ENCODE peak calls at places on chromosomes 13 and 19, in four cellular contexts. K, F, A and X are unnamed samples.

GRCh38 chr19:55111238-55111831 is 6.1 kb downstream of the PPP1R12C start:
- DNase-seq in F (no peak), A (no peak), K (no peak), X (no peak)

GRCh38 chr19:36113895-36114762 is 546 bp downstream of the POLR2I start:
- DNase-seq in A (peak; percentile 23), F (peak; percentile 22), K (peak; percentile 30), X (no peak)

GRCh38 chr19:44807162-44807561 is 1.7 kb upstream of the BCAM start:
- DNase-seq in K (no peak), F (peak; percentile 54), A (no peak), X (no peak)

GRCh38 chr13:44054525-44054924 is 174.8 kb downstream of the LACC1 start:
- DNase-seq in K (no peak), A (no peak), F (no peak), X (no peak)

GRCh38 chr13:57633141-57633949 is 1.8 kb downstream of the PCDH17 start:
- DNase-seq in F (peak; percentile 58), K (no peak), A (peak; percentile 81), X (no peak)

GRCh38 chr19:55345818-55346724 is 6.4 kb downstream of the KMT5C start:
- DNase-seq in F (peak; percentile 38), A (peak; percentile 32), K (no peak), X (no peak)

GRCh38 chr19:51799311-51799997 is 4.5 kb downstream of the FPR3 start:
- DNase-seq in F (peak; percentile 65), K (peak; percentile 94), A (peak; percentile 89), X (peak; percentile 66)

GRCh38 chr19:38538793-38539528 is 78.8 kb downstream of the MAP4K1 start:
- DNase-seq in A (no peak), F (no peak), K (no peak), X (no peak)

GRCh38 chr13:109977212-109977968 is 191.0 kb upstream of the IRS2 start:
- DNase-seq in A (no peak), K (no peak), F (no peak), X (no peak)

GRCh38 chr19:10009269-10009665 is 1.0 kb downstream of the COL5A3 start:
- DNase-seq in A (peak; percentile 87), F (peak; percentile 58), K (peak; percentile 92), X (peak; percentile 35)

GRCh38 chr13:29905845-29906244 is 55.4 kb upstream of the UBL3 start:
- DNase-seq in A (no peak), K (peak; percentile 56), F (peak; percentile 56), X (no peak)

GRCh38 chr19:12696366-12697335 is at the start of gene FBXW9:
- DNase-seq in F (peak; percentile 95), A (peak; percentile 95), K (peak; percentile 95), X (peak; percentile 63)

GRCh38 chr19:12800344-12800732 is 1.3 kb downstream of the PRDX2 start:
- DNase-seq in K (no peak), A (no peak), F (no peak), X (no peak)

GRCh38 chr19:39124136-39124764 is 1.3 kb upstream of the PAK4 start:
- DNase-seq in A (no peak), K (no peak), F (no peak), X (no peak)

GRCh38 chr13:19178901-19179593 is 2.6 kb downstream of the TUBA3C start:
- DNase-seq in K (no peak), F (peak; percentile 49), A (no peak), X (no peak)

GRCh38 chr19:49398931-49399330 is 10.9 kb downstream of the KASH5 start:
- DNase-seq in A (no peak), F (no peak), K (no peak), X (no peak)

GRCh38 chr13:37173214-37173613 is 67.8 kb upstream of the CSNK1A1L start:
- DNase-seq in F (no peak), A (no peak), K (peak; percentile 89), X (peak; percentile 86)

GRCh38 chr19:8552810-8553209 is 24.4 kb downstream of the MYO1F start:
- DNase-seq in K (peak; percentile 62), F (no peak), A (no peak), X (no peak)

GRCh38 chr19:13689050-13689449 is 75.3 kb upstream of the MRI1 start:
- DNase-seq in F (no peak), K (peak; percentile 15), A (no peak), X (no peak)

GRCh38 chr19:49879243-49879960 is 1.9 kb downstream of the TBC1D17 start:
- DNase-seq in A (no peak), F (peak; percentile 14), K (no peak), X (no peak)

GRCh38 chr19:31348416-31349159 is 648 bp downstream of the TSHZ3 start:
- DNase-seq in A (peak; percentile 22), K (no peak), F (no peak), X (no peak)

GRCh38 chr19:6828698-6829633 is 56.5 kb downstream of the VAV1 start:
- DNase-seq in F (no peak), A (no peak), K (no peak), X (no peak)

GRCh38 chr19:18093439-18094161 is 4.0 kb upstream of the MAST3 start:
- DNase-seq in F (no peak), A (no peak), K (peak; percentile 20), X (no peak)

GRCh38 chr19:6161271-6161850 is 25.9 kb downstream of the ACSBG2 start:
- DNase-seq in A (peak; percentile 39), F (peak; percentile 13), K (no peak), X (no peak)

GRCh38 chr19:50556236-50557008 is 11.8 kb downstream of the LRRC4B start:
- DNase-seq in K (peak; percentile 59), A (peak; percentile 64), F (peak; percentile 58), X (peak; percentile 4)

GRCh38 chr19:35609881-35610353 is 2.6 kb upstream of the HAUS5 start:
- DNase-seq in K (no peak), F (no peak), A (no peak), X (no peak)

GRCh38 chr19:38658462-38659306 is 11.2 kb downstream of the ACTN4 start:
- DNase-seq in A (peak; percentile 66), K (peak; percentile 100), F (peak; percentile 86), X (peak; percentile 99)

GRCh38 chr13:32019612-32020233 is 11.9 kb upstream of the FRY start:
- DNase-seq in K (peak; percentile 81), A (peak; percentile 55), F (peak; percentile 19), X (no peak)

GRCh38 chr19:47005873-47006272 is 13.8 kb upstream of the NPAS1 start:
- DNase-seq in A (no peak), K (no peak), F (no peak), X (no peak)

GRCh38 chr19:42323852-42324654 is 1.4 kb upstream of the MEGF8 start:
- DNase-seq in A (no peak), K (no peak), F (peak; percentile 34), X (no peak)
- H3K27me3 ChIP-seq in A (peaks cover 14% of the 10 kb centered on the region), K (peaks cover 30% of the 10 kb centered on the region), F (no peaks in the 10 kb centered on the region), X (peaks cover 22% of the 10 kb centered on the region)

GRCh38 chr19:2852598-2852997 is 11.3 kb downstream of the ZNF555 start:
- DNase-seq in A (no peak), F (no peak), K (no peak), X (no peak)
- H3K36me3 ChIP-seq in A (peaks cover 38% of the 10 kb centered on the region), F (peaks cover 22% of the 10 kb centered on the region), K (peaks cover 44% of the 10 kb centered on the region), X (peaks cover 12% of the 10 kb centered on the region)

GRCh38 chr13:28486144-28486543 is 8.8 kb downstream of the FLT1 start:
- DNase-seq in K (no peak), A (no peak), F (no peak), X (no peak)

GRCh38 chr13:28488376-28489005 is 6.4 kb downstream of the FLT1 start:
- DNase-seq in A (no peak), F (no peak), K (no peak), X (no peak)

GRCh38 chr13:28489975-28490550 is 4.9 kb downstream of the FLT1 start:
- DNase-seq in K (no peak), A (no peak), F (no peak), X (no peak)

GRCh38 chr13:28492527-28493367 is 2.2 kb downstream of the FLT1 start:
- DNase-seq in A (no peak), F (no peak), K (no peak), X (peak; percentile 15)

GRCh38 chr13:28489536-28489935 is 5.4 kb downstream of the FLT1 start:
- DNase-seq in K (peak; percentile 45), A (no peak), F (no peak), X (peak; percentile 41)
- H3K27me3 ChIP-seq in K (peaks cover 10% of the 10 kb centered on the region), A (peaks cover 26% of the 10 kb centered on the region), F (no peaks in the 10 kb centered on the region), X (no peaks in the 10 kb centered on the region)

DNA sequence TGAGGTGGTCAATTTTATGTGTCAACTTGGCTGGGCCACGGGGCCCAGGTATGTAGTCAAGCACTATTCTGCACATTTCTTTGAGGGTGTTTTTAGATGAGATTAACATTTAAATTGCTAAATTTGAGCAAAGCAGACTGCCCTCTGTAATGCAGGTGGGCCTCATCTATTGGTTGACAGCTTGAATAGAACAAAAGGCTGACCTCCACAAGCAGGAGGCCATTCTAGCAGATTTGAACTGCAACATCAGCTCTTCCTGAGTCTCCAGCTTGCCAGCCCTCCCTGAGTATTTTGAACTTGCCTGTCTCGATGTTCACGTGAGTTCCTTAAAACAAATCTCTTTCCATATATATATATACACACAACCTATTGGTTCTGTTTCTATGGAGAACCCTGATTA is 134.8 kb downstream of the DCLK1 start:
- DNase-seq in A (no peak), K (no peak), F (no peak), X (no peak)
- H3K36me3 ChIP-seq in A (no peaks in the 10 kb centered on the region), K (no peaks in the 10 kb centered on the region), F (no peaks in the 10 kb centered on the region), X (no peaks in the 10 kb centered on the region)

GRCh38 chr13:113327766-113328391 is 30.8 kb downstream of the LAMP1 start:
- DNase-seq in F (no peak), A (no peak), K (no peak), X (no peak)

GRCh38 chr13:113325779-113326178 is 28.7 kb downstream of the LAMP1 start:
- DNase-seq in A (no peak), F (no peak), K (no peak), X (no peak)

GRCh38 chr13:113328851-113329250 is 31.8 kb downstream of the LAMP1 start:
- DNase-seq in K (no peak), F (no peak), A (no peak), X (no peak)

GRCh38 chr13:113329656-113330312 is 32.7 kb downstream of the LAMP1 start:
- DNase-seq in A (no peak), K (no peak), F (no peak), X (no peak)

DNA sequence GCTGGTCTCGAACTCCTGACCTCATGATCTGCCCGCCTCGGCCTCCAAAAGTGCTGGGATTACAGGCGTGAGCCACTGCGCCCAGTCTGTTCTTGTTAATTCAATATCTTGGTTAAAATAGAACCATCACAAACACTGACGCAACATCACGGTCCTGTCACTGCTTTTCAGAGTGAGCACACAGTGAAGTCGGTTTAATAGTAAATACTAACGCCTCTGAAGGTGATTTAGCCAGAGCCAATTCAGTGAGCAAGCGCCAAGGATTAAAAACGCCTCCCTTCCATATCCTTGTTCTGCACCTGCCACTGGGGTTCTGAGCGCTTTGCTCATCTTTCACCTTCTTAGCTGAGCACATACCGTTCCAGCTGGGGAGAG is 30.3 kb downstream of the LAMP1 start:
- DNase-seq in A (no peak), K (no peak), F (no peak), X (no peak)
- H3K27me3 ChIP-seq in A (no peaks in the 10 kb centered on the region), K (peaks cover 2% of the 10 kb centered on the region), F (no peaks in the 10 kb centered on the region), X (no peaks in the 10 kb centered on the region)